ENCODE peak calls at places on chromosomes 13 and 19, in four cellular contexts. Z is G401, A is tibial nerve, Y is ACHN. V is an unnamed sample.

GRCh38 chr19:13013649-13014048 is 18.4 kb downstream of the NFIX start:
- DNase-seq in Z (peak; percentile 49), Y (no peak), A (no peak), V (no peak)

GRCh38 chr13:105990256-105990958 is 545.1 kb downstream of the EFNB2 start:
- DNase-seq in Z (no peak), Y (no peak), A (no peak), V (peak; percentile 62)

GRCh38 chr13:47859129-47859528 is 141.9 kb downstream of the SUCLA2 start:
- DNase-seq in Z (peak; percentile 2), Y (no peak), A (no peak), V (no peak)

GRCh38 chr13:82224806-82225205 is 1657.5 kb downstream of the SLITRK1 start:
- DNase-seq in A (no peak), Z (no peak), Y (no peak), V (peak; percentile 47)

GRCh38 chr13:94351292-94352000 is 128.0 kb downstream of the DCT start:
- DNase-seq in A (no peak), Y (no peak), Z (no peak), V (peak; percentile 86)

GRCh38 chr19:58513213-58513693 is 1.5 kb upstream of the SLC27A5 start:
- DNase-seq in Z (no peak), A (no peak), Y (no peak), V (no peak)

GRCh38 chr13:65532231-65532630 is 1697.9 kb downstream of the PCDH9 start:
- DNase-seq in Y (no peak), A (no peak), Z (no peak), V (no peak)

GRCh38 chr13:97781891-97782305 is 171.6 kb upstream of the IPO5 start:
- DNase-seq in Y (no peak), A (no peak), Z (no peak), V (no peak)

GRCh38 chr19:44025217-44025936 is at the start of gene ZNF222:
- DNase-seq in Z (peak; percentile 93), A (peak; percentile 52), Y (peak; percentile 84), V (peak; percentile 94)

GRCh38 chr13:51823861-51824260 is 19.9 kb upstream of the DHRS12 start:
- DNase-seq in Y (no peak), A (no peak), Z (no peak), V (no peak)

GRCh38 chr19:37654833-37655688 is at the start of gene ZFP30:
- DNase-seq in Z (peak; percentile 89), Y (peak; percentile 85), A (peak; percentile 63), V (peak; percentile 91)

GRCh38 chr19:55678121-55678671 is 3.2 kb downstream of the EPN1 start:
- DNase-seq in Z (no peak), A (no peak), Y (no peak), V (no peak)

GRCh38 chr13:65882810-65883209 is 1347.3 kb downstream of the PCDH9 start:
- DNase-seq in A (no peak), Z (no peak), Y (no peak), V (no peak)

GRCh38 chr13:46184277-46184699 is 2.3 kb upstream of the LCP1 start:
- DNase-seq in Z (no peak), A (no peak), Y (peak; percentile 19), V (no peak)

GRCh38 chr13:27283906-27284523 is 13.4 kb downstream of the RASL11A start:
- DNase-seq in Y (peak; percentile 41), Z (no peak), A (no peak), V (no peak)

GRCh38 chr19:41951686-41952172 is 7.4 kb downstream of the RABAC1 start:
- DNase-seq in Z (peak; percentile 72), A (peak; percentile 61), Y (peak; percentile 64), V (peak; percentile 76)

GRCh38 chr13:98839826-98840769 is 87.6 kb upstream of the SLC15A1 start:
- DNase-seq in A (peak; percentile 33), Y (peak; percentile 55), Z (peak; percentile 84), V (peak; percentile 59)

GRCh38 chr13:113526466-113527220 is 36.1 kb upstream of the DCUN1D2 start:
- DNase-seq in A (no peak), Z (no peak), Y (no peak), V (no peak)

GRCh38 chr13:44331446-44331845 is 42.2 kb upstream of the SERP2 start:
- DNase-seq in A (no peak), Z (no peak), Y (no peak), V (peak; percentile 36)

GRCh38 chr13:33089311-33089710 is 73.1 kb downstream of the KL start:
- DNase-seq in Z (no peak), Y (no peak), A (no peak), V (no peak)

GRCh38 chr13:94128430-94128829 is 351.1 kb downstream of the DCT start:
- DNase-seq in Z (peak; percentile 37), Y (no peak), A (peak; percentile 13), V (peak; percentile 38)

GRCh38 chr19:12331211-12331941 is 2.1 kb downstream of the ZNF563 start:
- DNase-seq in Z (no peak), Y (no peak), A (no peak), V (no peak)

GRCh38 chr13:50094615-50095293 is 79.5 kb downstream of the KCNRG start:
- DNase-seq in Y (no peak), A (no peak), Z (no peak), V (no peak)

GRCh38 chr19:40607311-40607871 is 6.2 kb downstream of the LTBP4 start:
- DNase-seq in Z (no peak), Y (no peak), A (no peak), V (no peak)

GRCh38 chr13:113499936-113500335 is 9.4 kb upstream of the DCUN1D2 start:
- DNase-seq in Z (no peak), A (no peak), Y (no peak), V (peak; percentile 9)

GRCh38 chr13:32001392-32001768 is 30.2 kb upstream of the FRY start:
- DNase-seq in A (no peak), Y (peak; percentile 38), Z (no peak), V (peak; percentile 65)

V was measured in mesenchymal stem cell.